ENCODE peak calls at places on chromosomes 11 and 22, in five cellular contexts. L is psoas muscle; F is GM23338; W is CD8-positive, alpha-beta memory T cell; R is BJ. U is an unnamed sample. For H3K27me3, the result is how much of the 10 kb centered on the place peaks cover.

GRCh38 chr11:64607381-64608259 is 16.6 kb downstream of the SLC22A12 start:
- DNase-seq in L (no peak), W (no peak), R (no peak), F (peak), U (no peak)

GRCh38 chr11:76151561-76152085 is 54.7 kb downstream of the WNT11 start:
- DNase-seq in R (no peak), L (no peak), F (no peak), W (no peak), U (no peak)

GRCh38 chr11:22430286-22430685 is 92.1 kb downstream of the SLC17A6 start:
- DNase-seq in F (no peak), L (no peak), R (no peak), W (no peak), U (no peak)

GRCh38 chr11:101870510-101870909 is 44.3 kb upstream of the CEP126 start:
- DNase-seq in L (no peak), R (peak), W (no peak), F (no peak), U (no peak)

GRCh38 chr11:25065711-25066110 is 568.9 kb downstream of the LUZP2 start:
- DNase-seq in W (no peak), F (no peak), L (no peak), R (no peak), U (no peak)

GRCh38 chr11:17386331-17387084 is 2.0 kb downstream of the KCNJ11 start:
- DNase-seq in F (peak), W (peak), R (no peak), L (peak), U (no peak)

GRCh38 chr11:65429069-65429681 is 6.6 kb downstream of the NEAT1 start:
- DNase-seq in R (no peak), W (peak), F (peak), L (no peak), U (no peak)

GRCh38 chr11:95835768-95836488 is 45.6 kb downstream of the CEP57 start:
- DNase-seq in L (peak), F (peak), W (peak), R (peak), U (peak)

GRCh38 chr11:71397328-71397860 is 50.8 kb downstream of the DHCR7 start:
- DNase-seq in W (no peak), R (no peak), F (no peak), L (no peak), U (no peak)

GRCh38 chr11:131425285-131425684 is 54.9 kb downstream of the NTM start:
- DNase-seq in F (no peak), R (no peak), L (no peak), W (no peak), U (no peak)

GRCh38 chr11:10655227-10655626 is 38.3 kb downstream of the IRAG1 start:
- DNase-seq in W (no peak), F (no peak), L (no peak), R (no peak), U (no peak)

GRCh38 chr11:125071831-125072209 is 8.7 kb downstream of the SLC37A2 start:
- DNase-seq in F (no peak), W (no peak), R (no peak), L (no peak), U (no peak)

GRCh38 chr11:117933930-117934329 is 4.7 kb upstream of the TMPRSS13 start:
- DNase-seq in F (peak), L (no peak), R (no peak), W (no peak), U (no peak)

GRCh38 chr11:7143908-7144307 is 55.1 kb downstream of the RBMXL2 start:
- DNase-seq in F (peak), L (no peak), R (no peak), W (no peak), U (no peak)

GRCh38 chr11:9716275-9717039 is 52.6 kb downstream of the SWAP70 start:
- DNase-seq in L (no peak), F (no peak), W (no peak), R (no peak), U (no peak)

GRCh38 chr22:29031236-29031982 is 30.2 kb downstream of the C22orf31 start:
- DNase-seq in L (peak), R (peak), W (no peak), F (peak), U (no peak)

GRCh38 chr11:61782841-61783240 is 9.6 kb downstream of the TMEM258 start:
- DNase-seq in W (no peak), F (no peak), L (no peak), R (no peak), U (no peak)

GRCh38 chr11:118430956-118431355 is 5.3 kb upstream of the KMT2A start:
- DNase-seq in L (no peak), R (no peak), W (no peak), F (no peak), U (no peak)

DNA sequence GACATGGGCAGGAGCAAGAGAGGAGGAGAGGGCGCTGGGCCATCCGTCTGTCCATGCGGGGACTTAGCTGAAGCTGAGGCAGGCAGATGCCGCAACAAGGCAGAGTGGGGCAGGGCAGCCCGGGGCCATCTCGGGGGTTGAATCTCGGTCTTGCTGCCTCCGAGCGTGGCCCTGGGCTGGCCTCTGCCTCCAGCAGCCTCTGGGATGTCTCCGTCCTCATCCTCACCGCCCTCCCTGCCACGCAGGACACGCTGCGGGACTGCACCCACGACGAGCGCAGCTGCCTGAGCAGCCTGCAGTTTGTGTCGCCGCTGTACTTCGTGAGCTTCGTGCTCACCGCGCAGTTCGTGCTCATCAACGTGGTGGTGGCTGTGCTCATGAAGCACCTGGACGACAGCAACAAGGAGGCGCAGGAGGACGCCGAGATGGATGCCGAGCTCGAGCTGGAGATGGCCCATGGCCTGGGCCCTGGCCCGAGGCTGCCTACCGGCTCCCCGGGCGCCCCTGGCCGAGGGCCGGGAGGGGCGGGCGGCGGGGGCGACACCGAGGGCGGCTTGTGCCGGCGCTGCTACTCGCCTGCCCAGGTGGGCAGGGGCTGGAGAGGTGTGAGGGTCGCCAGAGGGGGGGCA is 108.4 kb downstream of the CACNA1I start:
- DNase-seq in W (no peak), F (no peak), R (no peak), L (no peak), U (no peak)
- H3K27me3 ChIP-seq in W (under half), F (under half), R (under half), L (under half), U (under half)

DNA sequence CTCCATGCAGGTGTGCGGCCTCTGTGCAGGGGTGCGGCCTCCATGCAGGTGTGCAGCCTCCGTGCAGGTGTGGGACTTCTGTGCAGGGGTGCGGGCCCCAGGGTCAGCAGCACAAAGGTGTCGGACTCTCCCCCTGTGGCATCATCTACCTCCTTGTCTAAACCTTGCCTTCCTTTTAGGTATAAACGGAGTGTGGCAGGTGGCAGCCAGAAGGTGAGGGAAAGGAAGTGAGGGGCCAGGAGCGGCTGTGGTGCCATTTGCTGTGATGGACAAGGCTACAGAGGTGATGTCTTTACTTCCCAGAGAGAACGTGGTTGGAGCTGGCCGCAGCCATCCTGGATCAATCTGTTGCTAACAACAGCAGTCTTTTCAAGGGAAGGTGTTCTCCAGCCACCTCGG is 9.1 kb downstream of the GAL start:
- DNase-seq in F (no peak), L (no peak), W (no peak), R (no peak), U (no peak)
- H3K27me3 ChIP-seq in F (under half), L (under half), W (under half), R (under half), U (under half)

DNA sequence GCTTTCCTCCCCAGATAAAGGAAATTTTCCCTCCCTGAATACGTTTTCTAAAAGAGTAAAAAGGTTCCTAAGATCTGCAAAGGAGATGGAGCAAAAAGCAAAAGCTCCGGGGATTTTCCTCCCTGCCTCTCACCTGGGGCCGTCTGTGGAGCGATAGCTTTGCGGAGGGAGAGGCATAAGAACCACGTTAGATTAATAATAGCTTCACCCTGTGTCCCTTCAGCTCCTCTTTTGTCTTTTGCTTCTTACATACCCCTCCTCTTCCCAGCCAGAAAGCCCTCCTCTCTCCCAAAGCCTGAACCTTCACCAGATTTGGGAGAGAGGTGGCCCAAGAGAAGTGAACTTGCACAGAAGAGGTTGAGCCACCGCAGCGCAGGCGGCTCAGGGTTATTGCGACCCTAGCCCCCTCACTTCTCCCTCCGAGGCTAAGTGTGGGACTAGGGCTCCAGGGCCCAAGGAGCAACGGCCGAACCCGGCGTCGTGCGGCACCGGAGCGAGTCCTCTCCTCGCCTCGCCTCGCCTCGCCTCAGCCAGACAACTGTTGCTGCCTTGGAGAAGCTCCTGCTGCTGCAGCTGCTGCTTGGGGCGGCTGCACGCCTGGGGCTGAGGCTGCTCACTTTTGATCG is 97.6 kb upstream of the HSD17B12 start:
- DNase-seq in W (no peak), F (peak), R (no peak), L (no peak), U (no peak)
- H3K27me3 ChIP-seq in W (under half), F (half or more), R (under half), L (under half), U (half or more)

DNA sequence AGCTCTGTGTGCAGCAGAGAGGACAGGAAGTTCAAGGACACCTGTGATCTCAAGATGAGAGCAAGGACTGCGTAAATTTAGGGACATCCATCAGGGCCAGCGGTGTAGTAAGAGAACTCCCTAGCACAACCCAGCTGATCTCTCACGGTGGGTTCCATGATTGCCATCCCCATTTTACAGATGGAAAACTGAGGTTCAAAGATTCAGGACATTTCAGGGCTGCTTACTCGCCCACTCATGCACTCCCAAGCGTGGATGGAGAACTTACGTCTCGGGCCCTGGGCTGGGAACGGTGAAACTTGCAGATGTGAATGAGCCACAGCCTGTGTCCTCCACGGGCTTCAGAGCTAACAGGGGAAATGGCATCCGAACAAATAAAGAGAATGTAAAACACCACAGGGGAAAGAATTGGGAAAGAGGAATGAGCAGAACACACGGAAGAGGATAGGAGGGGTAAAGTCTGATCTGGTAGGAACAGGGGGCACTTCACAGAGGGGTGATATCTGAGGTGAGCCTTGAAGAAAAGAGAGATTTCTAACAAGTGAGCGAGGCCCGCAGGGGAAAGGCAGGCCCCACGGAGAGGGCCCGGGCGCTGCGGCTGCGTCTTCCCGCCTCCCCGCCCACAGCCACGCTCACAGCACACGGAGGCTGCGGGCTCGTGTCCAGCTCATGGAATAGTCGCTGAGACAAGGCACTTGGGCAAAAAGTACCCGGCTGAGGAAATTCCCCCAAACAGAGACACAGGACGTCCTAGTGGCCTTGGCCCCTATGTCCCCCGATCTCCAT is 55.9 kb downstream of the RPUSD4 start:
- DNase-seq in F (no peak), W (no peak), R (no peak), L (no peak), U (no peak)
- H3K27me3 ChIP-seq in F (under half), W (under half), R (under half), L (under half), U (under half)

DNA sequence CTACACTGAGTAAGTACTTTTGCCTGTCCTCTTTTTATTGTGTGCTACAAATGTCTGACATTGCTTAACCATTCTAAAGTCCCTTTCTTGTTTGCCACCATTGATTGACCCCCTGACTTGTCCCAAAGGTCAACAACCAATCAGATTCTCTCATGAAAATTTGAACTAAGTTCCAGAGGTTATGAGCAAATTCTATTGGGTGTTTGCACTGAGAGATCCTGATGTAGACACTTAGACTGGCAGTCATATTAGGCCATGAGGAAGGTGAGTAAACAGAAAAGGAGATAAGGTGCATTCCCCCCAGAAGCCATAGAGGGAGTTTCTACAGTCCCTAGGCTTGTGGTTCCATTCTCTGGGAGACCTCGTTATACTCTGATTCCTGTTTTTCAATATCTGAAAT is 101.3 kb upstream of the E2F8 start:
- DNase-seq in W (no peak), L (no peak), F (no peak), R (no peak), U (no peak)
- H3K27me3 ChIP-seq in W (under half), L (under half), F (under half), R (under half), U (under half)

DNA sequence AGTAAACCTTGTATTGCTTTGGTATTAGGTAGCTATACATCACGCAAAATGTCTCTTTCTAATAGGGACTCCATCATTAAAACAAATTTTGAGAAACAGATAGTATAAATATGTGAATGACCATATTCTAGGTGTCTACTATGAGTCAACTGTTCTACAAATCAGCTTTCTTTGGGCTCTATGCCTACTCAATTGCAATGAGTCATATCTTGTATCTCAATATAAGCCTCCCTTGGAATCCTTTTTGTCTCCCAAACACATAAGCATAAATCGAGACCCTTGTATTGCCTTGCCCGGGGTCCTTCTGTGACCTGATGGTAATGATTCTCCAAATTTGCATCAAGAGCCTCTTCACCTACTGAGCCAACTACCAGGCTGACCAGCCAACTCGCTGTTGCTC is 22.3 kb downstream of the BLID start:
- DNase-seq in W (no peak), L (no peak), R (no peak), F (no peak), U (no peak)
- H3K27me3 ChIP-seq in W (under half), L (under half), R (under half), F (under half), U (under half)

GRCh38 chr11:31248768-31249167 is 120.8 kb downstream of the DCDC1 start:
- DNase-seq in W (no peak), R (no peak), L (no peak), F (no peak), U (no peak)

GRCh38 chr11:31246451-31247165 is 122.9 kb downstream of the DCDC1 start:
- DNase-seq in L (no peak), F (no peak), R (no peak), W (no peak), U (no peak)
- H3K27me3 ChIP-seq in L (under half), F (under half), R (under half), W (under half), U (under half)

GRCh38 chr11:45661417-45662055 is 3.9 kb downstream of the CHST1 start:
- DNase-seq in L (no peak), W (no peak), R (no peak), F (no peak), U (no peak)

GRCh38 chr11:45664376-45665205 is 831 bp downstream of the CHST1 start:
- DNase-seq in R (no peak), F (peak), L (no peak), W (no peak), U (no peak)

GRCh38 chr11:45662096-45662664 is 3.2 kb downstream of the CHST1 start:
- DNase-seq in L (no peak), F (no peak), R (no peak), W (no peak), U (no peak)

GRCh38 chr11:45663486-45664375 is 1.7 kb downstream of the CHST1 start:
- DNase-seq in R (no peak), L (no peak), F (no peak), W (no peak), U (no peak)

GRCh38 chr11:45662665-45663485 is 2.5 kb downstream of the CHST1 start:
- DNase-seq in F (peak), W (no peak), R (no peak), L (no peak), U (no peak)
- H3K27me3 ChIP-seq in F (under half), W (under half), R (under half), L (under half), U (half or more)

GRCh38 chr11:115939104-115939503 is 434.9 kb upstream of the CADM1 start:
- DNase-seq in W (no peak), L (no peak), R (no peak), F (no peak), U (no peak)
- H3K27me3 ChIP-seq in W (under half), L (under half), R (under half), F (under half), U (under half)